ENCODE peak calls at places on chromosomes 2 and 18, in seven cellular contexts. R is RPMI8226; K is iris pigment epithelial cell; B is H7; J is heart left ventricle; I is stimulated activated CD8-positive, alpha-beta memory T cell treated with anti-CD3 and anti-CD28 coated beads, Interleukin-15, amount 100 ng/mL, for 24 hours; N is NCI-H69. S is an unnamed sample.

GRCh38 chr2:37039580-37039979 is 44.6 kb downstream of the HEATR5B start:
- DNase-seq in R (no peak), N (no peak), B (no peak), J (no peak), K (no peak), I (no peak), S (no peak)

GRCh38 chr2:102005989-102006885 is 14.5 kb downstream of the IL1R2 start:
- DNase-seq in R (peak), K (peak), N (peak), B (peak), J (no peak), I (no peak), S (peak)

GRCh38 chr2:200007291-200007690 is 51.9 kb downstream of the MAIP1 start:
- DNase-seq in R (no peak), I (no peak), N (no peak), B (no peak), J (no peak), K (no peak), S (no peak)

GRCh38 chr2:197878792-197879191 is 74.4 kb downstream of the PLCL1 start:
- DNase-seq in N (peak), B (no peak), J (no peak), K (no peak), R (no peak), I (no peak), S (no peak)

GRCh38 chr2:160087854-160088745 is 25.7 kb upstream of the PLA2R1 start:
- DNase-seq in K (no peak), R (peak), J (no peak), I (no peak), N (peak), B (no peak), S (peak)

GRCh38 chr2:21841341-21841740 is 717.6 kb downstream of the TDRD15 start:
- DNase-seq in K (no peak), R (no peak), N (no peak), B (no peak), J (no peak), I (no peak), S (no peak)

GRCh38 chr18:59902180-59902992 is 2.6 kb downstream of the PMAIP1 start:
- DNase-seq in R (no peak), N (peak), B (no peak), I (no peak), K (peak), J (no peak), S (peak)

GRCh38 chr2:30911327-30911726 is 104.1 kb upstream of the CAPN13 start:
- DNase-seq in I (no peak), K (no peak), N (no peak), B (no peak), R (no peak), J (no peak), S (no peak)

GRCh38 chr2:215695876-215696275 is 260.0 kb upstream of the FN1 start:
- DNase-seq in N (no peak), B (no peak), I (no peak), R (no peak), J (no peak), K (peak), S (peak)

GRCh38 chr2:25566694-25567093 is 106.7 kb downstream of the DTNB start:
- DNase-seq in N (no peak), J (peak), B (no peak), R (peak), I (no peak), K (peak), S (no peak)

GRCh38 chr2:29063646-29064372 is 10.5 kb downstream of the PCARE start:
- DNase-seq in N (peak), J (no peak), B (no peak), K (peak), R (no peak), I (no peak), S (peak)

GRCh38 chr2:38615237-38615636 is 12.5 kb upstream of the HNRNPLL start:
- DNase-seq in J (no peak), K (peak), R (no peak), N (no peak), B (no peak), I (no peak), S (peak)

GRCh38 chr2:199922856-199923255 is 11.8 kb downstream of the C2orf69 start:
- DNase-seq in I (no peak), K (peak), J (no peak), R (no peak), B (no peak), N (no peak), S (no peak)

GRCh38 chr2:195318440-195319111 is 338.4 kb upstream of the SLC39A10 start:
- DNase-seq in I (no peak), K (peak), N (peak), B (peak), J (peak), R (peak), S (peak)

GRCh38 chr2:79511320-79511951 is 1.4 kb upstream of the CTNNA2 start:
- DNase-seq in J (peak), N (no peak), R (peak), B (peak), K (peak), I (no peak), S (no peak)

GRCh38 chr18:63197246-63197791 is 122.2 kb downstream of the BCL2 start:
- DNase-seq in J (no peak), K (no peak), R (no peak), N (peak), I (no peak), B (no peak), S (no peak)

GRCh38 chr2:46252891-46253659 is 44.1 kb upstream of the EPAS1 start:
- DNase-seq in B (no peak), J (peak), R (peak), I (no peak), N (no peak), K (peak), S (no peak)

GRCh38 chr18:45050712-45051639 is 370.3 kb downstream of the SETBP1 start:
- DNase-seq in K (peak), I (no peak), B (no peak), N (peak), R (no peak), J (no peak), S (peak)

GRCh38 chr2:116687381-116687780 is 1127.1 kb upstream of the DDX18 start:
- DNase-seq in N (no peak), J (no peak), I (no peak), K (no peak), B (no peak), R (no peak), S (no peak)

GRCh38 chr2:25063876-25064660 is 22.2 kb downstream of the EFR3B start:
- DNase-seq in N (no peak), I (no peak), R (peak), B (no peak), J (peak), K (no peak), S (no peak)

GRCh38 chr2:133651861-133652260 is 83.6 kb upstream of the NCKAP5 start:
- DNase-seq in R (no peak), K (no peak), I (no peak), B (no peak), J (no peak), N (no peak), S (no peak)

GRCh38 chr18:48000701-48001100 is 70.2 kb upstream of the SMAD2 start:
- DNase-seq in R (no peak), K (no peak), I (no peak), J (no peak), N (no peak), B (no peak), S (no peak)

GRCh38 chr2:64179582-64180321 is 35.5 kb upstream of the PELI1 start:
- DNase-seq in I (no peak), B (no peak), J (no peak), K (peak), R (no peak), N (peak), S (no peak)

GRCh38 chr2:188852752-188853151 is 121.4 kb upstream of the COL3A1 start:
- DNase-seq in I (no peak), J (no peak), R (no peak), K (peak), N (peak), B (no peak), S (no peak)

GRCh38 chr2:47269316-47270232 is 114.5 kb upstream of the STPG4 start:
- DNase-seq in R (no peak), B (no peak), J (peak), I (no peak), K (peak), N (no peak), S (peak)

GRCh38 chr2:237642030-237642700 is 14.8 kb downstream of the LRRFIP1 start:
- DNase-seq in N (peak), B (no peak), J (peak), R (no peak), I (no peak), K (no peak), S (no peak)

GRCh38 chr2:217621391-217621801 is 381.4 kb downstream of the TNS1 start:
- DNase-seq in I (no peak), K (no peak), B (no peak), N (no peak), R (no peak), J (no peak), S (peak)

GRCh38 chr18:62131305-62131909 is 55.4 kb downstream of the PIGN start:
- DNase-seq in I (no peak), B (peak), N (peak), R (peak), K (peak), J (peak), S (peak)

GRCh38 chr2:159013103-159013502 is 44.7 kb downstream of the TANC1 start:
- DNase-seq in J (no peak), R (no peak), K (no peak), B (no peak), I (no peak), N (no peak), S (no peak)

GRCh38 chr2:173076557-173077345 is 1.1 kb downstream of the MAP3K20 start:
- DNase-seq in N (peak), K (peak), J (peak), I (no peak), R (no peak), B (peak), S (peak)

GRCh38 chr2:28539095-28539494 is 43.2 kb downstream of the PLB1 start:
- DNase-seq in J (no peak), B (no peak), K (no peak), I (no peak), N (no peak), R (peak), S (no peak)

GRCh38 chr2:46557788-46558187 is 78.4 kb downstream of the TMEM247 start:
- DNase-seq in J (no peak), N (no peak), R (no peak), K (no peak), I (no peak), B (no peak), S (no peak)

GRCh38 chr2:200156140-200156858 is 150.2 kb upstream of the SPATS2L start:
- DNase-seq in B (no peak), R (no peak), N (no peak), K (peak), I (no peak), J (peak), S (peak)

GRCh38 chr2:161122772-161123530 is 37.3 kb upstream of the TANK start:
- DNase-seq in I (no peak), B (no peak), N (no peak), R (peak), J (no peak), K (peak), S (peak)

GRCh38 chr18:63888473-63889190 is 1.1 kb downstream of the SERPINB2 start:
- DNase-seq in B (no peak), K (no peak), N (peak), R (no peak), I (no peak), J (no peak), S (no peak)

GRCh38 chr18:51897884-51898283 is 442.1 kb upstream of the DCC start:
- DNase-seq in N (peak), R (no peak), I (no peak), J (no peak), K (no peak), B (no peak), S (no peak)

GRCh38 chr2:212330263-212330662 is 208.3 kb downstream of the ERBB4 start:
- DNase-seq in N (peak), B (no peak), I (no peak), R (no peak), J (peak), K (no peak), S (no peak)

S was measured in LHCN-M2.